ENCODE peak calls at places on chromosomes 2 and 18, in seven cellular contexts. K is nephron progenitor cell, U is endothelial cell, Y is adrenal gland, O is fibroblast of pulmonary artery, Q is HFFc6, S is hepatocyte. A is an unnamed sample.

GRCh38 chr18:55096261-55097026 is 137.2 kb upstream of the CCDC68 start:
- DNase-seq in O (peak), K (no peak), U (peak), Q (peak), S (peak), Y (peak), A (no peak)

GRCh38 chr18:63868546-63868945 is 19.0 kb upstream of the SERPINB2 start:
- DNase-seq in S (no peak), K (no peak), U (no peak), O (no peak), Q (no peak), Y (no peak), A (no peak)

GRCh38 chr2:110657721-110658305 is 20.1 kb downstream of the BUB1 start:
- DNase-seq in Q (no peak), S (peak), K (no peak), Y (no peak), U (no peak), O (no peak), A (no peak)

GRCh38 chr2:109058802-109059201 is 69.8 kb upstream of the EDAR start:
- DNase-seq in K (no peak), Q (no peak), S (no peak), Y (no peak), O (no peak), U (no peak), A (no peak)

GRCh38 chr2:64203131-64204005 is 59.1 kb upstream of the PELI1 start:
- DNase-seq in K (peak), Q (peak), O (peak), S (peak), U (no peak), Y (no peak), A (no peak)

GRCh38 chr2:63023444-63023843 is 27.2 kb upstream of the OTX1 start:
- DNase-seq in K (no peak), S (peak), Y (no peak), Q (peak), U (peak), O (peak), A (no peak)

GRCh38 chr2:64447317-64448060 is 6.5 kb upstream of the LGALSL start:
- DNase-seq in U (no peak), S (no peak), K (no peak), Y (no peak), Q (no peak), O (peak), A (no peak)

GRCh38 chr2:49950635-49951034 is 796.3 kb upstream of the FSHR start:
- DNase-seq in S (no peak), Q (no peak), U (no peak), Y (no peak), O (no peak), K (no peak), A (no peak)

GRCh38 chr2:74063486-74063885 is 78.8 kb downstream of the TET3 start:
- DNase-seq in U (no peak), K (no peak), Y (no peak), O (peak), S (no peak), Q (no peak), A (no peak)

GRCh38 chr2:207008105-207008990 is 69.0 kb downstream of the CPO start:
- DNase-seq in Q (peak), U (peak), K (no peak), O (peak), S (no peak), Y (no peak), A (no peak)

GRCh38 chr2:31197166-31197565 is 20.1 kb downstream of the CAPN14 start:
- DNase-seq in O (no peak), S (peak), U (no peak), Y (no peak), K (no peak), Q (no peak), A (no peak)

GRCh38 chr2:29495068-29495467 is 379.9 kb downstream of the CLIP4 start:
- DNase-seq in U (no peak), S (no peak), K (no peak), Q (no peak), O (no peak), Y (no peak), A (no peak)

GRCh38 chr18:75216212-75216925 is 5.8 kb downstream of the TSHZ1 start:
- DNase-seq in U (no peak), O (no peak), Q (no peak), K (no peak), Y (no peak), S (no peak), A (no peak)

GRCh38 chr2:19947184-19947940 is 42.5 kb downstream of the WDR35 start:
- DNase-seq in S (no peak), O (no peak), U (no peak), K (no peak), Y (no peak), Q (no peak), A (no peak)

GRCh38 chr2:198913394-198914152 is 544.2 kb downstream of the SATB2 start:
- DNase-seq in S (no peak), Y (no peak), O (no peak), K (no peak), U (no peak), Q (no peak), A (no peak)

GRCh38 chr2:109724533-109725460 is 69.3 kb upstream of the RGPD5 start:
- DNase-seq in Q (no peak), S (no peak), K (no peak), U (no peak), O (no peak), Y (peak), A (no peak)

GRCh38 chr2:148674063-148675020 is 29.8 kb downstream of the EPC2 start:
- DNase-seq in Q (no peak), O (no peak), U (peak), S (peak), Y (no peak), K (no peak), A (no peak)

GRCh38 chr2:224195954-224196571 is 157.0 kb upstream of the SERPINE2 start:
- DNase-seq in S (no peak), U (no peak), O (peak), K (no peak), Q (no peak), Y (peak), A (no peak)

GRCh38 chr2:102268529-102269524 is 42.5 kb upstream of the IL1RL1 start:
- DNase-seq in O (peak), K (no peak), Y (no peak), U (no peak), S (no peak), Q (peak), A (no peak)

GRCh38 chr2:240917009-240917683 is 11.0 kb downstream of the CROCC2 start:
- DNase-seq in K (no peak), O (no peak), S (no peak), Y (peak), U (no peak), Q (no peak), A (no peak)

GRCh38 chr18:50819027-50819726 is 639 bp downstream of the MRO start:
- DNase-seq in Q (no peak), S (peak), Y (peak), K (peak), O (peak), U (peak), A (no peak)

GRCh38 chr2:159612255-159612901 is 4.0 kb downstream of the BAZ2B start:
- DNase-seq in Y (no peak), O (peak), U (no peak), Q (no peak), S (no peak), K (no peak), A (no peak)

GRCh38 chr2:85952196-85952734 is 63.5 kb upstream of the ST3GAL5 start:
- DNase-seq in Y (no peak), S (peak), Q (no peak), O (no peak), U (no peak), K (no peak), A (no peak)

GRCh38 chr2:85949280-85949679 is 60.5 kb upstream of the ST3GAL5 start:
- DNase-seq in K (no peak), O (peak), S (no peak), U (no peak), Q (no peak), Y (no peak), A (no peak)

GRCh38 chr2:85953476-85953875 is 64.7 kb upstream of the ST3GAL5 start:
- DNase-seq in S (no peak), O (no peak), Y (no peak), K (no peak), U (no peak), Q (no peak), A (no peak)

GRCh38 chr2:85950743-85951142 is 62.0 kb upstream of the ST3GAL5 start:
- DNase-seq in K (no peak), O (no peak), U (no peak), S (no peak), Y (no peak), Q (no peak), A (no peak)

DNA sequence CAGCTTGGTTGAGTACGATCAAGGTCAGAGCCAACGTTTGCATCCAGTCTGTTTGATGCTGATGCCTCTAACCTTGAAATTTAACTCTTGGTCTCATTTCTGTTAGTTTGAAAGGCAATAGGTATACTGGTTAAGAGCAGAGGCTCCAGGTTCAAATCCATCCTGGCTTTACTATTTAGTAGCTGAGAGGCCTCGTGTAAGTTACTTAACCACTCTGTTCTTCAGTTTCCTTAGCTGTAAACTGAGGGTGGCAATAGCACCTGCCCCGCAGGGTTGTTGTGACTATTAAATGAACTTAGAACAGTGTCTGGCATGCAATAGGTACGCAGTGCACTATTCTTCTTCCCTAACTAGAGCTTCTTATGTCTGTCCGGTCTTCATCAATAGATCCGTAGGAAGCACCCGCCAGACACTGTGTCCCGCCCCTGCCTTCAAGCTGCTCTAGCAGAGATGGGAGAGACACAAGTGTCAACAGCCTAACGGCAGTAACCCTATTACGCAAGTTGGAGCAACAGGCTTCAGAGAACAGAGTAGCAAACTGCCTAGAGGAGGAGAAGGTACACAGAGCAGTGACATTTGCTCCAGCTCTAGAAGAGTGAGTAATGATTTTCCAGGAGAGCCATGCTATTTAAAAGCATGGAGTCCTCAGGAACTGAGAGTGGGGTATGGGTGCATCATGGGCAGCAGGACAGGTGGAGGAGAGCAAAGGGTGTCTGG is 62.7 kb upstream of the ST3GAL5 start:
- DNase-seq in Y (no peak), U (no peak), O (no peak), S (peak), Q (no peak), K (no peak), A (no peak)
- TF ChIP-seq CTCF in Y (no peak), U (no peak), O (no peak), S (no peak), Q (no peak), K (no peak), A (no peak)

DNA sequence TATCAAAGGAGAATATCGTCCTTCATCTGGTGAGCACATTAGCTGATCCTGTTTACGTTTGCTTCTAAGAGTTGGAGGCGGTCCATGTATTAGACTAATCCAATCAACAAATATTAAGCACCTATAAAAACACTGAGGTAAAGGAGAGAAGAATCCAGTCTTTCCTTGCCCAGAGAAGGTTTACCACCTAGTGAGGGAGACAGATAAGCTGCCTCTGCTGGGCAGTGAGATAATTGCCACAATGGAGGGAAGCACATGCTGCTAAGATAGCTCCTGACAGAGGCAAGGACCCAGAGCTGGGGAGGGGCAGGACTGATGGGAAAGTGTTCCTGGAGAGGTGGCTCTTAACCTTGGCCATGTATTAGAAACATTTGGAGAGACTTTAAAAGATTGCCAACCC is 36.7 kb upstream of the ST8SIA5 start:
- DNase-seq in S (no peak), Y (no peak), K (no peak), U (no peak), Q (no peak), O (no peak), A (no peak)
- TF ChIP-seq CTCF in S (no peak), Y (no peak), K (no peak), U (no peak), Q (no peak), O (peak), A (peak)

GRCh38 chr2:238515411-238515810 is 88.7 kb downstream of the ASB1 start:
- DNase-seq in Q (no peak), S (no peak), Y (no peak), K (no peak), U (no peak), O (no peak), A (no peak)

GRCh38 chr2:238510911-238511613 is 84.3 kb downstream of the ASB1 start:
- DNase-seq in Q (no peak), O (no peak), S (no peak), K (no peak), Y (no peak), U (no peak), A (no peak)

GRCh38 chr2:238512247-238512867 is 85.6 kb downstream of the ASB1 start:
- DNase-seq in S (no peak), U (no peak), Y (no peak), Q (no peak), O (no peak), K (no peak), A (no peak)

GRCh38 chr2:238511614-238511950 is 84.9 kb downstream of the ASB1 start:
- DNase-seq in Q (no peak), O (no peak), K (no peak), Y (no peak), U (no peak), S (no peak), A (no peak)

DNA sequence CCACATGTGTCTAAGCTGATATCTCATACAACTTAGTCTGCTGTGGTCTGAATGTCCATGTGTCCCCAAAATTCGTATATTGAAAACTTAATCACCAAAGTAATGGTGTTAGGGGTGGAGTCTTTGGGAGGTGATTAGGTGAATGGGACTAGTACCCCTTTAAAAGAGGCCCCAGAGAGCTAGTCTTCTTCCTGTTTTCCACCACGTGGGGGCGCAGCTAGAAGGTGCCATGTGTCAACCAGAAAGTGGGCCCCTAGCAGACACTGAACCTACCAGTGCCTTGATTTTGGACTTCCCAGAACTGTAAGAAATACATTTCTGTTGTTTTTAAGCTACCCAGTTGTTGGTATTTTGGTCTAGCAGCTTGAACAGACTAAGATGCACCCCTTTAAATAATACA is 86.6 kb downstream of the ASB1 start:
- DNase-seq in O (peak), K (peak), Q (peak), S (peak), Y (peak), U (peak), A (no peak)
- TF ChIP-seq CTCF in O (peak), K (peak), Q (peak), S (peak), Y (peak), U (peak), A (peak)

DNA sequence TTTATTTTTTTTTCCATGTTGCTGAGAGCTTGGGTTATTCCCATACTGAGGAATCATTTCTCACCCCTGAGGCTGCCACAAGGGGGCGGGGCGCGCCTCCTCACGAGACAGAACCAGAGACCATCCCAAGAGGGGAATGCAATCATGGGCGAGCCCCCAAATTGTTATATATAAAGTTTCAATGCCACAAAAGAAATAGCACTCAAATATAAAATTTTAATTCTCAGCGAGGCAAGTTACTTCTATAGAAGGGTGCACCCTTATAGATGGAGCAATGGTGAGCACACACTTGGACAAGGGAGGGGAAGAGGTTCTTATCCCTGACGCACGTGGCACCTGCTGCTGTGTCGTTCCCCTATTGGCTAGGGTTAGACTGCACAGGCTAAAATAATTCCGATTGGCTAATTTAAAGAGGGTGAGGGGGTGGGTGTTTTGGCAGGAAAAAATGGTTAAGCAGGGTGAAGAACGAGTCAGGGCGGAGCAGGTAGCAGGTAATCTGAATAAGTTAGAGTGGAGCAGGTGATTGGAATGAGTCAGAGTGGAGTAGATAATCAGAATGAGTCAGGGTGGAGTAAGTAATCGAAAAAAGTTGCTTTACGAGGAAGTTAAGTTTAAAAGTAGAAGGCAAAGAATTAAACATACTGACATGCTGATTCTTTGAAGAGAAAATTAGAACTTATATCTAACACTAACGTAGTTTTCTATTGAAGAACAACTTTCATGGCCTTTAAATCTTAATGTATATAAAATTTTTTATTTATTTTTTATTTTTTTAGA is 177.5 kb downstream of the MTCL1 start:
- DNase-seq in U (no peak), O (no peak), K (peak), Y (no peak), S (no peak), Q (peak), A (no peak)
- TF ChIP-seq CTCF in U (no peak), O (peak), K (no peak), Y (no peak), S (no peak), Q (peak), A (no peak)

DNA sequence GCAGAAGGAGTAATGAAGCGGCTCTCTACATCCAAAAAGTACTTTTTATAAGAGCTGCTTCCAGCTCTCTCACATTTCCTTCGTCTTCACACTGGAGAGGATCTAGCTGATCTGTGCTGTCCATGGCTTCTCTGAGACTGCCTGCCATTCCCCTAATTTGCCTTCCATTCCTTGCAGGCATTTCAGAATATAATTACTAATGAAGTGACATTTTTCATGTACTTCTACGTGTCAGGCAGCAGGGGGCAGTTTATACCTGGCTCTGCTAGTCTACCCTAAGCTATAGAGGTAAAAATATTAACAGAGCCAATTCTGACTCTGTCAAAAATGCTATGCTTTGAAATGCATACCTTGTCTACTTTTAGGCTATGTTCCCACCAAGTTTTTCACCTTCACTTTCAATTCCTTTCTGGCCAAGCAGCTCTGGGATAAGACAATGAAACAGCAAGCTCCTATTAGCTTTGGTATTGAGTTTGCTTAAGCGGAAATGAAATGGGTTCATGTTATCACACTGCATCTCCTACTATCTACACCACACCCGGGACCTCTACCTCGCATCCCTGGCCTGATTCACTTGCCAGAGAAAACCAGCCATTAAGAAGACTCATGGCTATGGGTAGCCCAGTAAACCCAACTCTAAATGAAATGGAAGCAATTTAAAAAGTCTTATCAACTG is 81.9 kb downstream of the MEP1B start:
- DNase-seq in Q (peak), U (peak), O (peak), S (peak), K (peak), Y (peak), A (peak)
- TF ChIP-seq CTCF in Q (peak), U (peak), O (peak), S (peak), K (peak), Y (peak), A (peak)

DNA sequence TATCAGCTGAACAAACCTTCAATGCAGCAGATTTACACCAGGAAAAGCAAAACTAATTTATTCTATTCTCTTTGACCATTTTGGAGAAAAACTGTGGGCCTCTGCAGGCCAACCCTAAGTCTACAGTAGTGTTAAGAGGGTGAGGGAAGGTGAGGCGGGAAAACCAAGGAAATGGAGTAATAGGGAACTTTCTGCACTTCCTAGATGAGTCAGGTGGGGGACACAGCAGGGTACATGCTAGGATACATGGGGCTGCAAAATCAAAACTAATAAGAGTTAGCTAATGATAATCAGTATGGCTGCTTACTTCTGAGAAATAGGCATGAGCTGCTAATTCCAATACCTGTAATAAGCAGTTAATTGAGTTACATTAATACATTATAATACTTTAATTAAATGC is 66.0 kb upstream of the PGAP1 start:
- DNase-seq in S (no peak), U (no peak), Y (no peak), K (no peak), O (no peak), Q (no peak), A (no peak)
- TF ChIP-seq CTCF in S (no peak), U (no peak), Y (no peak), K (no peak), O (no peak), Q (no peak), A (no peak)

GRCh38 chr18:58348947-58349346 is 279.9 kb downstream of the ALPK2 start:
- DNase-seq in U (no peak), K (no peak), O (no peak), S (no peak), Q (no peak), Y (no peak), A (no peak)
- TF ChIP-seq CTCF in U (no peak), K (no peak), O (no peak), S (no peak), Q (no peak), Y (no peak), A (no peak)